ENCODE peak calls at places on chromosomes 3 and 15, in nine cellular contexts. Y is breast epithelium, E is GM12891, R is A549, D is prostate gland, V is stomach, K is transverse colon, X is uterus, A is heart left ventricle. J is an unnamed sample.

GRCh38 chr3:16286161-16286560 is 21.1 kb downstream of the OXNAD1 start:
- DNase-seq in V (no peak), Y (no peak), X (no peak), E (no peak), K (peak; percentile 26), A (no peak), D (no peak), R (no peak), J (no peak)

GRCh38 chr15:100708916-100709315 is 106.5 kb downstream of the ASB7 start:
- DNase-seq in K (no peak), Y (peak; percentile 10), X (no peak), V (no peak), R (no peak), A (no peak), E (no peak), D (no peak), J (no peak)

GRCh38 chr3:36840453-36840921 is 76.1 kb upstream of the DCLK3 start:
- DNase-seq in Y (no peak), R (no peak), X (no peak), V (no peak), K (no peak), E (no peak), A (peak; percentile 40), D (no peak), J (no peak)

GRCh38 chr3:55167586-55168317 is 239.9 kb upstream of the LRTM1 start:
- DNase-seq in E (no peak), Y (no peak), X (no peak), V (no peak), K (no peak), D (no peak), R (no peak), A (no peak), J (no peak)

GRCh38 chr3:34020761-34021635 is 222.6 kb downstream of the PDCD6IP start:
- DNase-seq in K (no peak), D (no peak), V (no peak), R (no peak), X (no peak), Y (no peak), E (no peak), A (no peak), J (no peak)

GRCh38 chr15:63233667-63234419 is 43.6 kb upstream of the APH1B start:
- DNase-seq in K (no peak), R (no peak), Y (no peak), A (no peak), D (no peak), V (no peak), X (no peak), E (no peak), J (no peak)

GRCh38 chr3:186570941-186571643 is 572 bp downstream of the DNAJB11 start:
- DNase-seq in D (no peak), E (no peak), R (no peak), X (no peak), K (peak; percentile 11), V (no peak), Y (no peak), A (no peak), J (no peak)

GRCh38 chr15:60844431-60845174 is 365.7 kb upstream of the ICE2 start:
- DNase-seq in D (no peak), K (peak; percentile 24), R (no peak), E (no peak), Y (no peak), V (no peak), X (no peak), A (no peak), J (no peak)

GRCh38 chr15:66891776-66892175 is 173.6 kb upstream of the SMAD3 start:
- DNase-seq in E (no peak), V (no peak), D (no peak), X (no peak), A (no peak), K (no peak), Y (no peak), R (no peak), J (no peak)

GRCh38 chr3:29099775-29100174 is 181.1 kb upstream of the RBMS3 start:
- DNase-seq in D (no peak), E (no peak), A (no peak), V (no peak), Y (no peak), K (no peak), R (no peak), X (no peak), J (no peak)

GRCh38 chr3:71651625-71652024 is 68.1 kb upstream of the FOXP1 start:
- DNase-seq in X (no peak), D (no peak), K (no peak), R (no peak), E (no peak), A (no peak), V (no peak), Y (no peak), J (no peak)

GRCh38 chr15:84981711-84982300 is at the start of gene PDE8A:
- DNase-seq in Y (no peak), R (peak; percentile 63), D (peak; percentile 26), X (no peak), V (peak; percentile 60), A (peak; percentile 35), K (peak; percentile 63), E (peak; percentile 41), J (peak; percentile 21)

GRCh38 chr3:123071146-123071545 is 4.3 kb downstream of the PDIA5 start:
- DNase-seq in A (no peak), Y (no peak), E (no peak), V (no peak), K (no peak), D (no peak), R (peak; percentile 44), X (no peak), J (no peak)

GRCh38 chr3:38636464-38636863 is 13.0 kb downstream of the SCN5A start:
- DNase-seq in R (no peak), A (no peak), K (no peak), V (no peak), X (no peak), D (no peak), E (no peak), Y (no peak), J (no peak)

GRCh38 chr15:36356511-36356910 is 222.9 kb upstream of the CDIN1 start:
- DNase-seq in K (no peak), D (no peak), E (no peak), Y (no peak), V (no peak), A (no peak), X (no peak), R (no peak), J (no peak)

GRCh38 chr3:62636235-62636826 is 238.9 kb downstream of the CADPS start:
- DNase-seq in K (no peak), E (no peak), Y (no peak), D (no peak), R (no peak), V (no peak), X (no peak), A (no peak), J (no peak)

DNA sequence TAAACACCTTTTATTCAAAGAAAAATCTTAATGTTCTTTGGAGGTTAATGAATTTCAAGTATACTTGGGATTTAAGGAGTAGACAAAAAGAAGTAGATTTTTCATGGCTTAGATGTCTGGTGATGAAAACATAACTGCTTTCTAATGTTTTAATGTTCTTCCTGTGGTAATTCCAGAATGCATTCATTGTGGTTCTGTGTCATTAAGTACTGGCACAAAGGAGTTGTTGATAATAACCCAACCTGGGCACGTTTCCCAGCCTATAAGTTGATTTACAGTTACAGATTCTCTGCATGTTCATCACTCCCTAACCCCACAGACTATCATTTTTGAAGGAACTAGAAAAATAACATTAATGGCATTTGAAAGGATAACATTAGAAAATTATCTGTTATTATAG is 59.0 kb downstream of the TMEM108 start:
- DNase-seq in X (no peak), D (no peak), E (no peak), R (no peak), K (no peak), V (no peak), A (no peak), Y (no peak), J (no peak)
- TF ChIP-seq POLR2A in X (no peak), D (no peak), E (no peak), R (no peak), K (no peak), V (no peak), A (no peak), Y (no peak), J (no peak)

GRCh38 chr3:57893668-57894067 is 114.6 kb upstream of the FLNB start:
- DNase-seq in V (no peak), D (no peak), E (no peak), R (no peak), X (no peak), K (no peak), Y (no peak), A (peak; percentile 38), J (no peak)

GRCh38 chr3:57892423-57892822 is 115.8 kb upstream of the FLNB start:
- DNase-seq in Y (no peak), K (no peak), R (no peak), E (no peak), A (peak; percentile 33), D (no peak), V (no peak), X (no peak), J (no peak)

GRCh38 chr3:57893156-57893555 is 115.1 kb upstream of the FLNB start:
- DNase-seq in R (no peak), K (no peak), Y (no peak), A (no peak), X (no peak), E (no peak), D (no peak), V (no peak), J (no peak)

GRCh38 chr3:57890874-57891273 is 117.3 kb upstream of the FLNB start:
- DNase-seq in E (no peak), R (no peak), K (no peak), A (no peak), Y (no peak), D (no peak), V (no peak), X (no peak), J (no peak)

DNA sequence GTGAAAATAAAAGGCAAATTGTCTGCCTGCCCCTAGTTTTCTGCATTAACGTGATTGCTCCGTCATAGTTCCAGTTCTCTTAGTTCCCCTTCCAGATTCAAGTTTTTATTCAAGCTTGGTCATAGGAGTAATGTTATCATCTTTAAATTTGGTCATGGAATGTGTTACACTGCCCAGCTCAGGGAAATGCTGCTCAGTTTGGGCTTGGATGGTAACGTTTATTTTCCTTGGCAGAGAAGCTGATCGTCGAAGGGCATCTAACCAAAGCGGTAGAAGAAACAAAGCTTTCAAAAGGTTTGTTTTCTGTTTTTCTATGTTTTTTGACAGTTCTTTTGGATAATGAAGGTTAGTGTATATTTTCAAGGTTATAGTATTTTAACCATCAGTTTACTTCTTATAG is 118.4 kb upstream of the FLNB start:
- DNase-seq in D (no peak), V (no peak), X (no peak), R (no peak), Y (peak; percentile 36), A (no peak), E (no peak), K (no peak), J (no peak)
- TF ChIP-seq POLR2A in D (no peak), V (no peak), X (peak; percentile 78), R (no peak), Y (no peak), A (no peak), E (no peak), K (peak; percentile 53), J (no peak)

GRCh38 chr15:90266061-90266431 is 574 bp downstream of the NGRN start:
- DNase-seq in R (peak; percentile 72), V (peak; percentile 28), A (peak; percentile 44), Y (no peak), K (peak; percentile 40), D (no peak), X (peak; percentile 32), E (no peak), J (no peak)
- TF ChIP-seq POLR2A in R (peak; percentile 23), V (no peak), A (no peak), Y (no peak), K (no peak), D (no peak), X (no peak), E (no peak), J (no peak)

GRCh38 chr3:8709801-8710524 is 23.6 kb upstream of the CAV3 start:
- DNase-seq in A (no peak), X (no peak), D (peak; percentile 74), Y (peak; percentile 23), R (no peak), E (no peak), K (no peak), V (peak; percentile 37), J (no peak)
- TF ChIP-seq POLR2A in A (no peak), X (no peak), D (no peak), Y (no peak), R (no peak), E (no peak), K (no peak), V (no peak), J (no peak)

J was measured in H54.